ENCODE peak calls at places on chromosomes 7 and 10, in seven cellular contexts. C, H, F, S, P, J and E are unnamed samples.

GRCh38 chr7:55526770-55527169 is 45.5 kb downstream of the VOPP1 start:
- DNase-seq in S (no peak), J (no peak), H (no peak), C (no peak), P (no peak), F (no peak), E (no peak)

GRCh38 chr10:14366760-14367159 is 36.0 kb upstream of the FRMD4A start:
- DNase-seq in S (no peak), C (no peak), P (no peak), F (no peak), H (no peak), J (no peak), E (no peak)

GRCh38 chr10:119489572-119490326 is 52.8 kb downstream of the RGS10 start:
- DNase-seq in C (peak), S (peak), H (no peak), P (peak), F (peak), J (peak), E (peak)

GRCh38 chr10:70903262-70903921 is 15.0 kb upstream of the PCBD1 start:
- DNase-seq in F (peak), C (no peak), P (peak), S (peak), H (peak), J (peak), E (no peak)

GRCh38 chr10:110568055-110568735 is 700 bp downstream of the SMC3 start:
- DNase-seq in P (no peak), S (peak), J (peak), H (no peak), C (peak), F (peak), E (no peak)

GRCh38 chr10:103558916-103559315 is 65.4 kb downstream of the NEURL1 start:
- DNase-seq in C (no peak), H (no peak), S (no peak), F (no peak), J (no peak), P (no peak), E (no peak)

GRCh38 chr7:48077438-48077837 is 11.6 kb upstream of the UPP1 start:
- DNase-seq in S (no peak), F (no peak), C (no peak), H (no peak), J (no peak), P (no peak), E (no peak)

GRCh38 chr10:127041561-127041960 is 136.3 kb downstream of the DOCK1 start:
- DNase-seq in H (peak), F (no peak), P (no peak), S (peak), C (no peak), J (no peak), E (no peak)

GRCh38 chr10:49001402-49001801 is 61.8 kb upstream of the LRRC18 start:
- DNase-seq in S (no peak), P (no peak), J (no peak), C (no peak), F (no peak), H (no peak), E (no peak)

GRCh38 chr10:64977912-64978311 is 1456.7 kb downstream of the REEP3 start:
- DNase-seq in H (no peak), C (no peak), P (no peak), F (no peak), J (no peak), S (no peak), E (no peak)

GRCh38 chr10:95814011-95814727 is 58.2 kb downstream of the ENTPD1 start:
- DNase-seq in C (no peak), S (peak), P (no peak), H (peak), F (no peak), J (no peak), E (no peak)

GRCh38 chr7:125661006-125661405 is 731.4 kb upstream of the POT1 start:
- DNase-seq in S (no peak), C (no peak), H (no peak), P (no peak), J (no peak), F (no peak), E (no peak)

GRCh38 chr7:157577796-157578339 is 241.1 kb downstream of the DNAJB6 start:
- DNase-seq in F (no peak), H (no peak), C (no peak), P (no peak), J (no peak), S (no peak), E (no peak)

GRCh38 chr7:8594115-8594514 is 160.7 kb downstream of the NXPH1 start:
- DNase-seq in S (no peak), F (no peak), J (no peak), H (no peak), P (no peak), C (no peak), E (no peak)

GRCh38 chr10:71882813-71883746 is 32.0 kb upstream of the PSAP start:
- DNase-seq in H (no peak), J (no peak), P (no peak), F (no peak), C (no peak), S (no peak), E (no peak)

GRCh38 chr7:2229467-2229866 is 3.3 kb downstream of the MAD1L1 start:
- DNase-seq in F (no peak), P (no peak), J (no peak), S (no peak), H (no peak), C (no peak), E (peak)

GRCh38 chr7:106126170-106126938 is 14.2 kb upstream of the SYPL1 start:
- DNase-seq in S (peak), J (peak), C (no peak), H (peak), P (no peak), F (peak), E (no peak)